ENCODE peak calls at places on chromosomes 13 and 19, in six cellular contexts. K is GM13977, P is HTR-8/SVneo, Y is T-helper 17 cell, H is H1, E is astrocyte of the spinal cord. T is an unnamed sample.

GRCh38 chr19:51681286-51681956 is 11.7 kb upstream of the SPACA6 start:
- DNase-seq in H (no peak), E (no peak), P (no peak), K (no peak), Y (no peak), T (no peak)

GRCh38 chr19:53511933-53512374 is 26.0 kb upstream of the ZNF331 start:
- DNase-seq in H (peak), P (peak), Y (peak), K (peak), E (peak), T (no peak)

GRCh38 chr13:21016487-21016886 is 44.9 kb downstream of the LATS2 start:
- DNase-seq in K (no peak), Y (no peak), H (no peak), P (no peak), E (no peak), T (no peak)

GRCh38 chr19:8481191-8481590 is 21.2 kb downstream of the PRAM1 start:
- DNase-seq in E (no peak), H (no peak), Y (no peak), P (no peak), K (no peak), T (no peak)

GRCh38 chr19:1471514-1472107 is 7.4 kb downstream of the C19orf25 start:
- DNase-seq in Y (no peak), K (no peak), P (peak), H (no peak), E (no peak), T (no peak)

GRCh38 chr13:42548731-42549554 is 25.0 kb upstream of the TNFSF11 start:
- DNase-seq in H (no peak), Y (no peak), K (peak), P (no peak), E (peak), T (no peak)

GRCh38 chr19:5091576-5092215 is 122.8 kb downstream of the KDM4B start:
- DNase-seq in P (no peak), E (no peak), Y (no peak), H (no peak), K (no peak), T (no peak)

GRCh38 chr13:42384265-42384664 is 112.3 kb downstream of the AKAP11 start:
- DNase-seq in Y (no peak), P (no peak), K (no peak), E (peak), H (no peak), T (no peak)

GRCh38 chr19:8367327-8368001 is 3.5 kb downstream of the ANGPTL4 start:
- DNase-seq in Y (no peak), P (peak), E (peak), K (no peak), H (peak), T (peak)

GRCh38 chr13:87810391-87810801 is 139.2 kb downstream of the SLITRK5 start:
- DNase-seq in E (no peak), P (no peak), H (peak), Y (no peak), K (no peak), T (no peak)

GRCh38 chr13:24682353-24682752 is 2.1 kb downstream of the ATP12A start:
- DNase-seq in E (no peak), H (no peak), Y (no peak), K (no peak), P (no peak), T (no peak)

GRCh38 chr13:86741762-86742285 is 929.3 kb upstream of the SLITRK5 start:
- DNase-seq in K (peak), P (no peak), H (no peak), E (peak), Y (no peak), T (no peak)

GRCh38 chr19:40163541-40164129 is 27.6 kb upstream of the MAP3K10 start:
- DNase-seq in E (no peak), P (no peak), K (peak), Y (no peak), H (no peak), T (no peak)

GRCh38 chr13:114019367-114019766 is 45.5 kb upstream of the C13orf46 start:
- DNase-seq in Y (peak), P (no peak), H (no peak), K (no peak), E (no peak), T (no peak)

GRCh38 chr13:100525453-100526298 is 62.9 kb downstream of the GGACT start:
- DNase-seq in H (no peak), E (no peak), P (no peak), K (no peak), Y (no peak), T (no peak)

GRCh38 chr19:18607222-18608101 is 863 bp upstream of the CRLF1 start:
- DNase-seq in H (no peak), Y (no peak), P (no peak), E (no peak), K (peak), T (no peak)

GRCh38 chr19:737591-738093 is 13.3 kb upstream of the MISP start:
- DNase-seq in E (no peak), P (peak), K (peak), H (peak), Y (peak), T (no peak)

GRCh38 chr19:1655992-1656608 is 3.7 kb upstream of the TCF3 start:
- DNase-seq in K (no peak), Y (no peak), E (no peak), H (no peak), P (no peak), T (no peak)

GRCh38 chr13:20489185-20489820 is 36.4 kb downstream of the CRYL1 start:
- DNase-seq in E (no peak), P (peak), Y (peak), K (peak), H (no peak), T (no peak)

GRCh38 chr19:1118999-1119398 is 15.2 kb downstream of the GPX4 start:
- DNase-seq in P (no peak), E (no peak), Y (no peak), H (no peak), K (no peak), T (no peak)

GRCh38 chr19:8023371-8023770 is 17.9 kb upstream of the ELAVL1 start:
- DNase-seq in H (no peak), E (no peak), P (no peak), Y (no peak), K (no peak), T (no peak)

GRCh38 chr13:98482476-98483444 is 94.1 kb downstream of the STK24 start:
- DNase-seq in E (peak), H (no peak), P (no peak), K (peak), Y (no peak), T (no peak)

GRCh38 chr13:112885782-112886268 is 83.2 kb upstream of the MCF2L start:
- DNase-seq in K (no peak), Y (no peak), P (no peak), E (peak), H (peak), T (peak)

GRCh38 chr19:296476-297225 is 5.4 kb upstream of the PLPP2 start:
- DNase-seq in Y (no peak), K (no peak), E (no peak), P (no peak), H (no peak), T (no peak)

GRCh38 chr19:35142531-35143230 is 374 bp upstream of the FXYD7 start:
- DNase-seq in H (no peak), K (peak), P (no peak), E (no peak), Y (peak), T (no peak)

GRCh38 chr19:1019980-1020867 is 699 bp downstream of the TMEM259 start:
- DNase-seq in Y (no peak), P (no peak), K (no peak), E (no peak), H (no peak), T (no peak)

GRCh38 chr19:13652810-13653590 is 111.3 kb upstream of the MRI1 start:
- DNase-seq in Y (no peak), E (no peak), H (no peak), P (no peak), K (no peak), T (no peak)

GRCh38 chr13:29503041-29503837 is 92.2 kb downstream of the SLC7A1 start:
- DNase-seq in P (no peak), E (peak), K (no peak), Y (no peak), H (peak), T (no peak)

GRCh38 chr19:17872251-17873001 is 681 bp downstream of the SLC5A5 start:
- DNase-seq in E (no peak), P (no peak), Y (no peak), H (no peak), K (no peak), T (no peak)

GRCh38 chr13:32125221-32125621 is 93.6 kb downstream of the FRY start:
- DNase-seq in H (no peak), K (no peak), P (no peak), E (no peak), Y (no peak), T (no peak)

GRCh38 chr19:38039966-38040365 is 133.0 kb downstream of the SIPA1L3 start:
- DNase-seq in E (peak), H (no peak), Y (no peak), K (no peak), P (peak), T (no peak)

GRCh38 chr13:32314968-32315254 is 252 bp downstream of the ZAR1L start:
- DNase-seq in H (no peak), K (peak), E (peak), Y (peak), P (no peak), T (no peak)

GRCh38 chr19:58554494-58555368 is at the start of gene CHMP2A:
- DNase-seq in P (peak), E (peak), Y (peak), H (peak), K (peak), T (no peak)

GRCh38 chr19:46514589-46515289 is 19.1 kb upstream of the PNMA8B start:
- DNase-seq in H (no peak), E (no peak), Y (no peak), P (no peak), K (no peak), T (no peak)

GRCh38 chr19:18785179-18786124 is 5.7 kb downstream of the COMP start:
- DNase-seq in H (no peak), P (peak), Y (peak), K (peak), E (peak), T (no peak)

GRCh38 chr13:48294670-48295069 is 8.9 kb upstream of the RB1 start:
- DNase-seq in H (no peak), E (no peak), P (no peak), K (no peak), Y (no peak), T (no peak)

GRCh38 chr13:34025746-34026145 is 207.8 kb downstream of the RFC3 start:
- DNase-seq in Y (no peak), P (no peak), E (peak), K (no peak), H (no peak), T (no peak)

GRCh38 chr13:24228852-24229458 is 68.4 kb downstream of the SPATA13 start:
- DNase-seq in Y (no peak), K (peak), E (peak), P (peak), H (no peak), T (no peak)

GRCh38 chr19:48513289-48514122 is 1.9 kb upstream of the LMTK3 start:
- DNase-seq in E (peak), P (peak), Y (peak), H (no peak), K (peak), T (no peak)

GRCh38 chr19:42330521-42330835 is 5.0 kb downstream of the MEGF8 start:
- DNase-seq in H (no peak), E (no peak), K (no peak), P (no peak), Y (no peak), T (no peak)